ENCODE peak calls at places on chromosomes 2 and 18, in five cellular contexts. I is GM23248, Z is pons, N is OCI-M1, X is glutamatergic neuron. L is an unnamed sample.

GRCh38 chr18:23981369-23981768 is 33.2 kb upstream of the TTC39C start:
- DNase-seq in Z (no peak), I (no peak), X (peak), N (no peak), L (no peak)

GRCh38 chr18:23401400-23402347 is 51.4 kb upstream of the RIOK3 start:
- DNase-seq in N (no peak), Z (no peak), X (peak), I (no peak), L (peak)

GRCh38 chr2:30341500-30342267 is 105.4 kb upstream of the LCLAT1 start:
- DNase-seq in Z (no peak), I (no peak), X (no peak), N (no peak), L (no peak)

GRCh38 chr18:55925772-55926171 is 337.8 kb upstream of the TCF4 start:
- DNase-seq in Z (no peak), X (no peak), N (no peak), I (no peak), L (peak)

GRCh38 chr2:12120281-12121150 is 374.1 kb downstream of the LPIN1 start:
- DNase-seq in Z (no peak), N (no peak), X (no peak), I (peak), L (peak)

GRCh38 chr18:45521777-45522176 is 93.5 kb upstream of the SLC14A2 start:
- DNase-seq in N (no peak), I (peak), X (no peak), Z (no peak), L (peak)

GRCh38 chr2:43179947-43180346 is 46.5 kb downstream of the ZFP36L2 start:
- DNase-seq in Z (no peak), I (no peak), X (no peak), N (no peak), L (no peak)

GRCh38 chr2:58702302-58702696 is 461.2 kb upstream of the FANCL start:
- DNase-seq in Z (no peak), N (peak), I (no peak), X (no peak), L (no peak)

GRCh38 chr18:69402219-69402989 is 1.7 kb downstream of the DOK6 start:
- DNase-seq in I (peak), X (peak), Z (no peak), N (no peak), L (no peak)

L was measured in fibroblast of mammary gland.